ENCODE peak calls at places on chromosomes 2 and 18, in five cellular contexts. N is IMR-90; B is T-helper 2 cell treated with Interferon-gamma antibody and Interleukin-4, amounts not matched to agents 5 μg/mL and 100 μg/mL, for 36 hours; W is activated CD4-positive, alpha-beta T cell treated with anti-CD3 and anti-CD28 coated beads for 48 hours; M is nephron progenitor cell. H is an unnamed sample.

GRCh38 chr2:31140151-31140550 is 1.9 kb upstream of the GALNT14 start:
- DNase-seq in M (no peak), B (no peak), N (no peak), W (no peak), H (no peak)

GRCh38 chr2:104163611-104164157 is 690.2 kb upstream of the POU3F3 start:
- DNase-seq in B (no peak), M (no peak), N (no peak), W (no peak), H (no peak)

GRCh38 chr2:99974966-99975365 is 167.4 kb downstream of the AFF3 start:
- DNase-seq in W (no peak), M (no peak), B (no peak), N (peak), H (no peak)

GRCh38 chr2:235521844-235522243 is 28.0 kb downstream of the AGAP1 start:
- DNase-seq in B (no peak), W (no peak), M (no peak), N (no peak), H (peak)

GRCh38 chr2:121722479-121722878 is 14.2 kb downstream of the NIFK start:
- DNase-seq in W (peak), B (peak), M (no peak), N (peak), H (no peak)

GRCh38 chr2:37802899-37803379 is 122.1 kb upstream of the RMDN2 start:
- DNase-seq in B (no peak), N (peak), W (no peak), M (no peak), H (peak)

GRCh38 chr18:23933407-23933806 is 81.1 kb upstream of the TTC39C start:
- DNase-seq in B (no peak), W (no peak), M (no peak), N (peak), H (no peak)

GRCh38 chr2:147937744-147938349 is 82.7 kb downstream of the ORC4 start:
- DNase-seq in N (peak), W (no peak), B (no peak), M (no peak), H (no peak)

GRCh38 chr18:63617049-63617995 is 26.7 kb downstream of the SERPINB4 start:
- DNase-seq in W (no peak), B (no peak), N (no peak), M (no peak), H (peak)

GRCh38 chr2:88600038-88600465 is 27.2 kb downstream of the EIF2AK3 start:
- DNase-seq in M (no peak), B (peak), N (peak), W (peak), H (peak)

GRCh38 chr2:84493494-84493893 is 22.8 kb upstream of the DNAH6 start:
- DNase-seq in N (peak), W (no peak), M (no peak), B (no peak), H (no peak)

GRCh38 chr2:88599527-88599926 is 27.7 kb downstream of the EIF2AK3 start:
- DNase-seq in M (no peak), B (no peak), W (no peak), N (no peak), H (peak)

GRCh38 chr18:13138822-13139139 is 79.8 kb upstream of the LDLRAD4 start:
- DNase-seq in N (no peak), M (no peak), W (no peak), B (no peak), H (no peak)

GRCh38 chr2:240594511-240595380 is 8.2 kb downstream of the CAPN10 start:
- DNase-seq in B (no peak), W (no peak), N (no peak), M (no peak), H (no peak)

GRCh38 chr2:159613515-159614336 is 2.6 kb downstream of the BAZ2B start:
- DNase-seq in W (no peak), B (no peak), N (peak), M (no peak), H (peak)

GRCh38 chr2:178084273-178084672 is 11.7 kb upstream of the PDE11A start:
- DNase-seq in B (no peak), M (no peak), W (no peak), N (no peak), H (no peak)

GRCh38 chr2:36404312-36404711 is 48.7 kb downstream of the CRIM1 start:
- DNase-seq in N (no peak), B (no peak), M (no peak), W (no peak), H (no peak)

GRCh38 chr2:156481295-156481694 is 45.1 kb downstream of the GPD2 start:
- DNase-seq in W (no peak), B (no peak), M (no peak), N (peak), H (no peak)

GRCh38 chr2:104547251-104547650 is 306.7 kb upstream of the POU3F3 start:
- DNase-seq in W (no peak), N (no peak), B (no peak), M (no peak), H (no peak)

GRCh38 chr2:85409719-85410583 is at the start of gene CAPG:
- DNase-seq in B (peak), N (no peak), M (no peak), W (peak), H (no peak)

GRCh38 chr2:200399046-200399445 is 92.6 kb downstream of the SPATS2L start:
- DNase-seq in W (no peak), N (peak), B (no peak), M (no peak), H (no peak)

GRCh38 chr2:207311316-207312005 is 145.7 kb upstream of the KLF7 start:
- DNase-seq in M (no peak), B (peak), W (peak), N (peak), H (peak)

GRCh38 chr2:192151848-192152247 is 42.9 kb downstream of the TMEFF2 start:
- DNase-seq in M (no peak), B (no peak), N (peak), W (no peak), H (peak)

GRCh38 chr2:169767243-169767888 is 31.3 kb upstream of the SSB start:
- DNase-seq in W (peak), N (peak), B (peak), M (peak), H (no peak)

GRCh38 chr18:77056399-77057015 is 76.1 kb downstream of the MBP start:
- DNase-seq in B (no peak), M (no peak), W (no peak), N (no peak), H (no peak)

GRCh38 chr2:30250421-30250820 is 19.1 kb downstream of the LBH start:
- DNase-seq in M (no peak), W (no peak), N (no peak), B (no peak), H (no peak)

H was measured in DMS153.